ENCODE peak calls at places on chromosomes 11 and 22, in five cellular contexts. A is aorta; E is fibroblast of lung; R is CD8-positive, alpha-beta memory T cell; X is A549. U is an unnamed sample.

GRCh38 chr22:43587574-43587973 is 175.8 kb downstream of the MPPED1 start:
- DNase-seq in X (no peak), E (peak), R (no peak), A (no peak), U (no peak)

GRCh38 chr11:57786436-57786835 is 24.8 kb downstream of the CTNND1 start:
- DNase-seq in X (no peak), E (peak), R (no peak), A (no peak), U (no peak)

GRCh38 chr11:43866520-43866919 is 14.1 kb upstream of the ALKBH3 start:
- DNase-seq in R (no peak), A (no peak), X (no peak), E (peak), U (no peak)

GRCh38 chr11:35190804-35191348 is 51.9 kb downstream of the CD44 start:
- DNase-seq in X (no peak), R (no peak), A (no peak), E (peak), U (no peak)

GRCh38 chr22:39496131-39496838 is 5.8 kb upstream of the MIEF1 start:
- DNase-seq in R (peak), X (peak), A (peak), E (peak), U (peak)

GRCh38 chr11:119460582-119460981 is 37.6 kb upstream of the THY1 start:
- DNase-seq in X (no peak), A (no peak), E (peak), R (no peak), U (no peak)

GRCh38 chr11:134235399-134235798 is 10.9 kb downstream of the VPS26B start:
- DNase-seq in A (no peak), E (no peak), X (no peak), R (no peak), U (no peak)

GRCh38 chr11:119624102-119624615 is 104.8 kb downstream of the NECTIN1 start:
- DNase-seq in A (no peak), E (no peak), R (no peak), X (peak), U (no peak)

GRCh38 chr11:94885133-94885532 is 88.2 kb downstream of the CWC15 start:
- DNase-seq in R (no peak), E (peak), A (no peak), X (no peak), U (no peak)

GRCh38 chr22:32562396-32562795 is 87.8 kb downstream of the FBXO7 start:
- DNase-seq in E (no peak), A (no peak), X (no peak), R (no peak), U (no peak)
- H3K27ac ChIP-seq in E (no peak), A (no peak), X (no peak), R (no peak), U (no peak)

DNA sequence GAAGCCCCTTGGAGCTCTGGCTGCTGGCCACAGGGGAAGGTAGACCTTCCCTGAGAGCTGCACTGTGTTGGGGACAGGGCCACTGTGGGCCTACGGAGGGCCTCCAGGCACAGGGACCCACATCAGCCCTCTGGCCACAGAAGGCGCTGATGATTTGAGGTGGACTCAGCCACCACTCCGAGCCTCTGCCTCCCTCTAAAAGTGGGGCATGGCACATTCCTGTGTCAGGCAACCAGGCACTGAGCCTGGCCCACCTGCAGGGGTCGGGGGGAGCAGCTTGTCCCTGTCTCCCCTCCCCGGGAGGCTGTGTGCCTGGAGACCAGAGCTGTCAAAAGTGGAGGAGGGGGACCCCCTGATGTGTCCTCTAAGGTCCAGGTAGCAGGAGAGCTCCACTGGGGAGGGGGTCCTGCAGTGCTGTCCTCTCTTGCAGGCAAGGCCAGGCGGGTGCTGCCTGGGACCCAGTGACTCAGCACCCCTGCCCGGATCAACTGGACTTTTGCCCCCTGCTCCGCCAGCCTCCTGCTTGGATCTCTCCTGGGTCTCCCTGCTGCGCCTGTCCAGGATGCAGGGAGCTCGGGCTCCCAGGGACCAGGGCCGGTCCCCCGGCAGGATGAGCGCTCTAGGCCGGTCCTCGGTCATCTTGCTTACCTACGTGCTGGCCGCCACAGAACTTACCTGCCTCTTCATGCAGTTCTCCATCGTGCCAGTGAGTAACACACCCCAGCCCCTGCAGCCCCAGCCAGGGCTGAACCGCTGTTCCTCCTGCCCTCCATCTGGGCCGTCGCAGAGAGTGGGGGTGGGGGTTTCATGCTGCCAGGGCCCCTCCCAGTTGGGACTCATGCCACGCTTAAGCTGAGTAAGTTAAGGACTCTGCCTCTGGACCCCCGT is 17.5 kb upstream of the CDKN1C start:
- DNase-seq in X (no peak), R (no peak), A (no peak), E (no peak), U (no peak)
- H3K27ac ChIP-seq in X (peak), R (peak), A (no peak), E (peak), U (no peak)

GRCh38 chr22:26612652-26613051 is 5.2 kb downstream of the CRYBB1 start:
- DNase-seq in X (no peak), A (no peak), E (no peak), R (no peak), U (no peak)
- H3K27ac ChIP-seq in X (no peak), A (no peak), E (no peak), R (no peak), U (no peak)

GRCh38 chr22:24587948-24588347 is 4.9 kb downstream of the LRRC75B start:
- DNase-seq in R (no peak), X (no peak), E (no peak), A (no peak), U (no peak)
- H3K27ac ChIP-seq in R (no peak), X (no peak), E (no peak), A (no peak), U (peak)

U was measured in caudate nucleus.